ENCODE peak calls at places on chromosomes 5 and 9, in four cellular contexts. P is PC-9; Q is naive thymus-derived CD4-positive, alpha-beta T cell; Y is MM.1S. U is an unnamed sample. For H3K4me1, the result is how much of the 10 kb centered on the place peaks cover.

GRCh38 chr9:104091708-104092107 is 2.4 kb upstream of the SMC2 start:
- DNase-seq in Q (no peak), P (no peak), Y (no peak), U (no peak)

GRCh38 chr9:21465859-21466518 is 16.1 kb downstream of the IFNE start:
- DNase-seq in Y (peak), P (peak), Q (peak), U (no peak)

GRCh38 chr5:65927497-65928340 is 1.3 kb downstream of the ERBIN start:
- DNase-seq in Y (peak), Q (peak), P (peak), U (no peak)

GRCh38 chr5:62354028-62354874 is 48.2 kb downstream of the KIF2A start:
- DNase-seq in P (no peak), Y (peak), Q (peak), U (no peak)

GRCh38 chr5:56172225-56172624 is 60.9 kb downstream of the ANKRD55 start:
- DNase-seq in Y (no peak), Q (no peak), P (no peak), U (no peak)

GRCh38 chr5:38509185-38509584 is 47.3 kb downstream of the LIFR start:
- DNase-seq in Q (no peak), Y (no peak), P (no peak), U (no peak)

GRCh38 chr5:30099634-30100033 is 1093.9 kb upstream of the CDH6 start:
- DNase-seq in P (peak), Y (no peak), Q (no peak), U (no peak)

GRCh38 chr5:154466671-154467070 is 11.4 kb downstream of the HAND1 start:
- DNase-seq in Q (no peak), Y (no peak), P (no peak), U (no peak)

GRCh38 chr5:147168578-147169327 is 66.1 kb upstream of the STK32A start:
- DNase-seq in Y (peak), Q (no peak), P (no peak), U (no peak)

GRCh38 chr9:134983506-134984371 is 66.0 kb upstream of the FCN1 start:
- DNase-seq in P (no peak), Q (no peak), Y (no peak), U (no peak)

GRCh38 chr5:115415143-115415491 is 118.7 kb upstream of the CCDC112 start:
- DNase-seq in P (peak), Q (no peak), Y (no peak), U (no peak)

GRCh38 chr5:78235289-78235688 is 59.2 kb downstream of the AP3B1 start:
- DNase-seq in Q (no peak), P (no peak), Y (no peak), U (no peak)

GRCh38 chr5:82909816-82910215 is 167.4 kb downstream of the TMEM167A start:
- DNase-seq in P (no peak), Q (no peak), Y (no peak), U (no peak)

GRCh38 chr5:36820900-36821299 is 55.7 kb upstream of the NIPBL start:
- DNase-seq in Y (no peak), Q (no peak), P (no peak), U (no peak)

GRCh38 chr5:170809551-170809950 is 26.0 kb downstream of the GABRP start:
- DNase-seq in P (peak), Y (peak), Q (no peak), U (no peak)

GRCh38 chr5:76332102-76332501 is 71.0 kb upstream of the IQGAP2 start:
- DNase-seq in Q (no peak), Y (no peak), P (no peak), U (no peak)

GRCh38 chr5:140588311-140589070 is 23.9 kb downstream of the SLC35A4 start:
- DNase-seq in Y (no peak), P (no peak), Q (no peak), U (no peak)

GRCh38 chr9:107653263-107653821 is 163.8 kb upstream of the KLF4 start:
- DNase-seq in Q (no peak), Y (no peak), P (no peak), U (no peak)

DNA sequence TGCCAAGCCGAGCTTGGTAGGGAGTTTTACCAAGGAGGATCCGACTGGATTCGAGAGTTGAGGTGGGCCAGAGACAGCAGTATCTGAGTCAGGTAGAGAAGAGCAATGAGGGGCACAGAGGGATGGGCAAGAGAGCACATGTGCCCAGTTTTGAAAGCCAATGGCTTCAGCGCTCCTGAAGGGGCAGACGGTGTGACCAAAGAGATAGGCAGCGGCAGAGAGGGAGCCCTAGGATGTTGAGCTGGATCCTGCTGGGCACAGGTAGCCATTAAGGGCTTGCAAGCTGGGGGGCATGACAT is 941 bp downstream of the FGFR4 start:
- DNase-seq in Q (no peak), P (no peak), Y (no peak), U (no peak)
- H3K4me1 ChIP-seq in Q (under half), P (under half), Y (under half), U (under half)

DNA sequence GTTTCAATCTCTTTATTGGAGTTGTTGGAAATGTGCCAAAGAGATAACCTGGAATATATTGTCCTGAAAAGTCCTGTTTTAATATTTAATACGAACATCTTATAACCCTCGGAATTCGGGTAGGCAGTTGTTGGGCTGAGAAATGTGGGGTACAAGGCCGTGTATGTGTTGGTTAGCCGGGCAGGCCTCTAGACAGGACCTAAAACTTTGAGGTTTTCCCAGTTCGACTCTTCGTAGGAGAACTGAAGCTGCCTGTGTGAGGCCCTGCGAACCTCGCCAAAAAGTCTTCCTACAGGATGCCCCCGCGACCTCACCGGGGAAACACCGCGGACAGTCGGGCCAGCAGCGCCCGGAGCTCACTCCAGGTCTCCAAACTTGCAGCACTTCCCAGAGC is 583 bp upstream of the TJP2 start:
- DNase-seq in P (peak), Y (no peak), Q (no peak), U (no peak)
- H3K4me1 ChIP-seq in P (half or more), Y (under half), Q (under half), U (under half)

DNA sequence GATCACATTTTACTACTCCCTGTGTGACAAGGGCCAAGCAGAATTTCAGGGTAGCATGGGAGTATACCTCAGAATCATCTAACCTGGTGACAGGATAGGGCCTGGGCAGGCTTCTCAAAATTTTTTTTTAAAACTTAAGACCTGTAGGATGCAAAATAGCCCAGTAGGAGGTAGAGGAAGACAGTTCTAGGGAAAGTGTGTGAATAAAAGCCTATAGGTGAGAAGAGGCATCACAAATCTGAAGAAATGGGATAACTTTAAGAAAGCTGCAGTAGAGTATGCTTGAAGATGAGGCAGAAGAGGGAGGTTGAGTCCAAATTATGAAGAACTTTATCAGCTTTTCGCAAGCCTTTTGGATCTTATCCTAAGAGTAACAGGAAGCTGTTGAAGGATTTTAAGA is 32.3 kb downstream of the CNTRL start:
- DNase-seq in P (no peak), Q (peak), Y (no peak), U (no peak)
- H3K4me1 ChIP-seq in P (under half), Q (under half), Y (under half), U (under half)

GRCh38 chr5:178119915-178120660 is 6.8 kb downstream of the N4BP3 start:
- DNase-seq in Q (no peak), P (no peak), Y (no peak), U (peak)
- H3K4me1 ChIP-seq in Q (under half), P (under half), Y (under half), U (under half)

GRCh38 chr9:95053611-95054440 is 263.7 kb downstream of the FANCC start:
- DNase-seq in Y (no peak), Q (no peak), P (no peak), U (no peak)
- H3K4me1 ChIP-seq in Y (under half), Q (under half), P (under half), U (under half)

GRCh38 chr5:113267361-113267900 is 167.4 kb downstream of the TSSK1B start:
- DNase-seq in Y (no peak), P (no peak), Q (no peak), U (no peak)

GRCh38 chr5:113269023-113269997 is 165.5 kb downstream of the TSSK1B start:
- DNase-seq in Y (no peak), Q (no peak), P (no peak), U (no peak)

GRCh38 chr5:113266913-113267227 is 167.9 kb downstream of the TSSK1B start:
- DNase-seq in P (peak), Y (no peak), Q (no peak), U (no peak)

GRCh38 chr5:113270081-113270480 is 164.7 kb downstream of the TSSK1B start:
- DNase-seq in P (no peak), Y (no peak), Q (no peak), U (no peak)

GRCh38 chr5:113268232-113268631 is 166.6 kb downstream of the TSSK1B start:
- DNase-seq in P (no peak), Q (no peak), Y (no peak), U (no peak)
- H3K4me1 ChIP-seq in P (under half), Q (under half), Y (under half), U (under half)

DNA sequence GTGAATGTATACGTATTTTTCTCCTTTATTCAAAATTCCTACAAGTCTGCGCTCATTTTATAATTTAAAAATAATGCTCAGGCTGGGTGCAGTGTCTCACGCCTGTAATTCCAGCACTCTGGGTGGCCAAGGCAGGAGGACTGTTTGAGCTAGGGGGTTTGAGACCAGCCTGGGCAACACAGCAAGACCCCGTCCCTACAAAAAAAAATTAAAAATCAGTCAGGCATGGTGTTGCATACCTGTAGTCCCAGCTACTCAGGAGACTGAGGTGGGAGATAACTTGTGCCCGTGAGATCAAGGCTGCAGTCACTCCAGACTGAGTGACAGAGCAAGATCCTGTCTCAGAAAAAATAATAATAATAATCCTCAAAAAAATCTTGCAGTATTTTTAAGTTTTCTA is 7.8 kb downstream of the UIMC1 start:
- DNase-seq in Y (no peak), Q (no peak), P (no peak), U (no peak)
- H3K4me1 ChIP-seq in Y (under half), Q (under half), P (under half), U (under half)

GRCh38 chr5:39759696-39760095 is 334.9 kb upstream of the DAB2 start:
- DNase-seq in Y (no peak), P (no peak), Q (no peak), U (no peak)

GRCh38 chr5:39758426-39758825 is 333.6 kb upstream of the DAB2 start:
- DNase-seq in Y (no peak), Q (no peak), P (no peak), U (no peak)

GRCh38 chr5:39762761-39763160 is 338.0 kb upstream of the DAB2 start:
- DNase-seq in P (no peak), Y (no peak), Q (no peak), U (no peak)

GRCh38 chr5:39760385-39761198 is 335.8 kb upstream of the DAB2 start:
- DNase-seq in P (no peak), Q (no peak), Y (no peak), U (no peak)

GRCh38 chr5:39761199-39761580 is 336.4 kb upstream of the DAB2 start:
- DNase-seq in Q (no peak), P (no peak), Y (no peak), U (no peak)
- H3K4me1 ChIP-seq in Q (under half), P (under half), Y (under half), U (under half)

DNA sequence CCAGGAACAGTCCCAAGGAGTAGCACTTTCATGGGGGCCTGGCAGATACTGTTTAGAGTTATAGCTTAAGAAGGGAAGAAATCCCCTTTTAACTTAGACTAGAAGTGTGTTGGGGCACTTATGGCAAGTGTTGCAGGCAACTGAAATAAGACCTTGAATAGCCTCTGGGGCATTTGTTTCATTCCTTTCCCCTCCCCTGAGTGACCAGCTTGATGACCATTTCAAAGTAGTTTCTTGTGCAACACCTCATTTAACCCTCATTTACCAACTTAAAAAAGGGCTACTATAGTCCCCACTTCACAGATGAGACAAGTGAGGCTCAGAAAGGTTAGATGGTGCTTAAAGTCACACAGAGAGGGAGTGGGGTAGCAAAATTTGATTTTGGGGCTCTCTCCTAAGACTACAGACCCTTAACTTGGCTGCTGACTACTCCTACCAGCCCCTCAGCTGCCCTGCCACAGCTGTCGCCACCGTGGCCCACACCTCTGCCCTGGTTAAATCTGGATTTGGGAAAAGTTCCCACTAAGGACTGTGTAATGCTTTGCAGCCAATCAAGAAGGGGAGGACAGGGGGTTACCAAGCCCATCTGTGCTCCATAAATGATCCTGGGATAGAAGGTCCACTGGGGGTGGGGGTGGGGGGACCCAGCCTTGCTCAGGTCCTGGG is 5.5 kb downstream of the PDLIM4 start:
- DNase-seq in Q (no peak), P (no peak), Y (no peak), U (no peak)
- H3K4me1 ChIP-seq in Q (under half), P (half or more), Y (under half), U (under half)

U was measured in aorta.